ENCODE peak calls at places on chromosomes 7 and 10, in four cellular contexts. D, L, N and J are unnamed samples. For H3K4me1, the result is how much of the 10 kb centered on the place peaks cover.

GRCh38 chr7:33558961-33559710 is 346.2 kb upstream of the BMPER start:
- DNase-seq in N (no peak), L (no peak), D (no peak), J (no peak)

GRCh38 chr10:73639286-73639685 is 2.0 kb downstream of the MYOZ1 start:
- DNase-seq in D (no peak), L (no peak), N (no peak), J (no peak)

GRCh38 chr7:35906191-35906908 is 105.5 kb downstream of the SEPTIN7 start:
- DNase-seq in L (peak), D (peak), N (peak), J (peak)

GRCh38 chr10:96306516-96306915 is 2.3 kb downstream of the DNTT start:
- DNase-seq in D (no peak), L (no peak), N (no peak), J (no peak)

GRCh38 chr10:123870260-123870659 is 21.3 kb downstream of the CPXM2 start:
- DNase-seq in N (no peak), L (no peak), D (no peak), J (no peak)

GRCh38 chr10:12504176-12504575 is 154.8 kb downstream of the CAMK1D start:
- DNase-seq in N (no peak), L (no peak), D (no peak), J (no peak)

GRCh38 chr7:7732566-7733290 is 14.3 kb upstream of the RPA3 start:
- DNase-seq in D (peak), N (no peak), L (no peak), J (peak)

GRCh38 chr10:116080553-116080952 is 192.5 kb downstream of the GFRA1 start:
- DNase-seq in D (peak), N (no peak), L (no peak), J (no peak)

GRCh38 chr7:14305233-14305866 is 315.9 kb upstream of the ETV1 start:
- DNase-seq in N (no peak), L (no peak), D (no peak), J (no peak)

GRCh38 chr10:30467939-30468338 is 34.0 kb downstream of the MAP3K8 start:
- DNase-seq in L (no peak), D (no peak), N (no peak), J (no peak)

GRCh38 chr10:133274751-133275682 is 1.7 kb downstream of the ADAM8 start:
- DNase-seq in N (peak), L (peak), D (no peak), J (no peak)

GRCh38 chr7:69309601-69310000 is 288.7 kb upstream of the AUTS2 start:
- DNase-seq in N (no peak), L (no peak), D (no peak), J (no peak)

GRCh38 chr10:34134602-34135001 is 680.5 kb downstream of the PARD3 start:
- DNase-seq in D (no peak), N (no peak), L (no peak), J (no peak)

GRCh38 chr10:43202224-43202656 is 64.0 kb downstream of the CSGALNACT2 start:
- DNase-seq in N (no peak), L (peak), D (no peak), J (no peak)

GRCh38 chr10:28991326-28991725 is 297.5 kb upstream of the LYZL1 start:
- DNase-seq in D (peak), L (no peak), N (no peak), J (no peak)

GRCh38 chr10:100653957-100654834 is 91.2 kb upstream of the PAX2 start:
- DNase-seq in N (no peak), D (no peak), L (peak), J (no peak)

GRCh38 chr7:158406817-158407216 is 180.8 kb downstream of the PTPRN2 start:
- DNase-seq in D (no peak), L (no peak), N (no peak), J (no peak)

GRCh38 chr10:122734266-122734665 is 34.6 kb upstream of the C10orf120 start:
- DNase-seq in L (no peak), N (no peak), D (no peak), J (no peak)

GRCh38 chr7:116859323-116859722 is 3.1 kb upstream of the CAPZA2 start:
- DNase-seq in D (peak), L (no peak), N (no peak), J (peak)

GRCh38 chr10:89837173-89838001 is 136.0 kb downstream of the KIF20B start:
- DNase-seq in L (no peak), N (no peak), D (peak), J (peak)

GRCh38 chr10:31659665-31660064 is 269.0 kb downstream of the ARHGAP12 start:
- DNase-seq in D (no peak), N (no peak), L (no peak), J (no peak)

GRCh38 chr7:112423987-112424386 is 26.3 kb upstream of the IFRD1 start:
- DNase-seq in N (no peak), D (no peak), L (no peak), J (no peak)

GRCh38 chr7:46754135-46754730 is 827.7 kb downstream of the TNS3 start:
- DNase-seq in L (no peak), N (no peak), D (peak), J (peak)

GRCh38 chr7:138776156-138776833 is 21.5 kb upstream of the TMEM213 start:
- DNase-seq in N (no peak), L (no peak), D (no peak), J (no peak)

GRCh38 chr7:109890622-109891021 is 1200.3 kb upstream of the LRRN3 start:
- DNase-seq in L (no peak), D (no peak), N (no peak), J (peak)

GRCh38 chr7:1716263-1717094 is 46.4 kb downstream of the ELFN1 start:
- DNase-seq in D (peak), L (peak), N (no peak), J (no peak)
- TF ChIP-seq FOS in D (peak), L (no peak), N (no peak), J (no peak)

GRCh38 chr7:22909958-22910357 is 87.3 kb upstream of the TOMM7 start:
- DNase-seq in N (no peak), L (no peak), D (no peak), J (no peak)

GRCh38 chr7:22913116-22913515 is 90.5 kb upstream of the TOMM7 start:
- DNase-seq in N (no peak), D (no peak), L (no peak), J (no peak)

GRCh38 chr7:22907805-22908204 is 85.2 kb upstream of the TOMM7 start:
- DNase-seq in D (no peak), N (no peak), L (no peak), J (no peak)

DNA sequence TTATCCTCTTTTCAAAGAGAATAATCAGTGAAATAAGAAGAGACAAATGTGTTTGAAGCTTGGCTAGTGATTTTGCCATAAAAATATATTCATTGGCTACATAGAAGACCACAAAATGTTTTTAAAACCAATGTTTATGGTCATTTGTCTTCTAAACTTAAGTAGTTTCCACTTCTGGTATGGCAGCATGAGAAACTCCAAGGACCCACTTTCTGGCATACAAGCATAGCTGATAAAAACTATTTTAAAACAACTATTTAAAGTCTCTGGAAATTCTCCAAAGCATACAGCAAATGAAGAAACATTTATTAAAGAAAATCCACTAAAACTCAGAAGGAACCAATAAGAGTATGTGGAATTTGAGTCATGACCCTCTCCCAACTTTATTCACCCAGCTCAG is 89.2 kb upstream of the TOMM7 start:
- DNase-seq in L (no peak), D (peak), N (no peak), J (no peak)
- H3K4me1 ChIP-seq in L (under half), D (under half), N (under half), J (under half)

DNA sequence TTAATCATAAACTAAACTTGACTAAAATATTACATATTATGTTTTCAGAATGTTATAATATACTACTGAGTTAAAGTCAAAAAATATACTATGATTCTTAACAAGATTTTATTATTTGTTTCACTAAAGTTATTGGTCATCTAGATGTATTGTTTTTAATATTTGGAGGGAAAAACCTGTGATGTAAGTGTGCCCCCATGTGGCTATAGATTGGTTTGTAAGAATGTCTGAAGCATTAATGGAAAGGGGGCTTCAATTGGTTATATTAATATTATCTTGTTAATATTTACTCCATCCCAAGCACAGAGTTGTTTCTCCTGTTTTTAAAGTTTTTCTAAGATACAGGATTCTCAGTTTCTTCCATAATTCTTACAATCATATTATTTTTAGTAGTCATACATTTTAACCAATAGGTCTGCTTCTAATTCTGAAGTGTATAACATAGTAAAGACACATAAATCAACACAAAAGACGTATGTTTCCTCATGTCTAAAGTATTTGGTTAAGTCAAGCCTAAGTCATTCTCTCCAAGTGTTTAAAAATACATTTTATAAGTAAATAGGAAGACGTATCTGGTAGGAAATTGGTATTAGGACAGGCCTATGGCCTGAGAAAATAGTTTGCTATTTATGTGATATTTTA is 58.0 kb downstream of the GNAT3 start:
- DNase-seq in N (no peak), L (no peak), D (peak), J (peak)
- TF ChIP-seq FOS in N (no peak), L (no peak), D (no peak), J (no peak)

GRCh38 chr10:72275351-72276012 is 1.8 kb downstream of the DDIT4 start:
- DNase-seq in L (peak), D (peak), N (no peak), J (no peak)
- H3K4me1 ChIP-seq in L (under half), D (under half), N (under half), J (under half)

DNA sequence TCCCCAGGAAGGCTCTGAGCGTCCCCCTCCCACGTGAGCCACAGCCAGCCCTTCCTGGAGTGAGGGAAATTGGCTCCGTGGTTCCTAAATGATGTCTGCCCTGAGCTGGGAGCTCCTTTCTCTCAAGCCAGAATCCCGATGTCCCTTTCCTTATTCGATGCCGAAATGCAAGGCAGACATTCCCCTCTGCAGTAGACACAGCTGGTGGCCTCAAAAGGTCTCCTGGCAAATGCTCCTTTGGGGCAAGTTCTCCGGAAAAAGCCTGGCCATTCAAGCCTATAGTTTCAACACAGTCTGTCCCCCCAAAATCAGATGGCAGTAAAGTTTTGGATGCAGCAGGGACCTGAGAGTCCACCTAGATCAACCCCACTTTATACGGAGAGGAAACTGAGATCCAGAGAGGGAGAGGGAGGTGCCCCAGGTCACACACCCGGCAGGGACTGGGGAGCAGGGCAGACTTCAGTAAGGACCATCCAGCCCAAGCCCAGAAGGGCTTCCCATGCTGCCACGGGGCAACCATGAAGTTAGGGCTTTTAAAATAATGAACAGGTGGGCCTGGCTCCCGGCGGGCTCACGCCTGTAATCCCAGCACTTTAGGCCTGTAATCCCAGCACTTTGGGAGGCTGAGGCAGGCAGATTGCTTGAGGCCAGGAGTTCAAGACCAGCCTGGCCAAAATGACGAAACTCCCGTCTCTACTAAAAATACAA is 98.7 kb downstream of the HIP1 start:
- DNase-seq in D (no peak), N (no peak), L (no peak), J (no peak)
- TF ChIP-seq FOS in D (no peak), N (no peak), L (no peak), J (no peak)

DNA sequence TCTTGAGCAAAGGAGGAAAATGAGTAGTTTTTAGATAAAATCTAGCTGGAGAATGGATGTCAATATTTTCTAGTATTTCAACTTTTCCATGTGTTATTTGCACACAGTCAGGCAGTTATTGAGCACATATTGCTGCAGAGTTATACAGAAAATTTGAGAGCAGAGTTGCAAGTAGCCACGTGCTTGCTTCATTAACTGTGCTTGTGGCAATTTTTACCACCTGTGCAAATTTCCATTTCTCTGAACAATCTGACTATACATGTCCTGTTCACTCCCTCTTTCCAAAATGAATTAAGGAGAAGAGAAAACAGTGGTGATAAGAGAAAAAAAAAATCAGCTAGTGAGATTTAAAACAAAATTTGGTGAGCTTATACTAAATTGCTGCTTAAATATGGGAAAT is 178.5 kb downstream of the TAX1BP1 start:
- DNase-seq in D (no peak), N (no peak), L (no peak), J (no peak)
- H3K4me1 ChIP-seq in D (under half), N (under half), L (under half), J (under half)

GRCh38 chr10:88478256-88478655 is 104.9 kb downstream of the RNLS start:
- DNase-seq in D (no peak), L (no peak), N (no peak), J (no peak)

GRCh38 chr10:88477343-88478085 is 105.6 kb downstream of the RNLS start:
- DNase-seq in D (no peak), N (no peak), L (no peak), J (no peak)

GRCh38 chr10:88473989-88474883 is 108.9 kb downstream of the RNLS start:
- DNase-seq in N (no peak), L (no peak), D (no peak), J (no peak)

GRCh38 chr10:88472540-88472939 is 110.6 kb downstream of the RNLS start:
- DNase-seq in L (no peak), D (peak), N (no peak), J (no peak)

DNA sequence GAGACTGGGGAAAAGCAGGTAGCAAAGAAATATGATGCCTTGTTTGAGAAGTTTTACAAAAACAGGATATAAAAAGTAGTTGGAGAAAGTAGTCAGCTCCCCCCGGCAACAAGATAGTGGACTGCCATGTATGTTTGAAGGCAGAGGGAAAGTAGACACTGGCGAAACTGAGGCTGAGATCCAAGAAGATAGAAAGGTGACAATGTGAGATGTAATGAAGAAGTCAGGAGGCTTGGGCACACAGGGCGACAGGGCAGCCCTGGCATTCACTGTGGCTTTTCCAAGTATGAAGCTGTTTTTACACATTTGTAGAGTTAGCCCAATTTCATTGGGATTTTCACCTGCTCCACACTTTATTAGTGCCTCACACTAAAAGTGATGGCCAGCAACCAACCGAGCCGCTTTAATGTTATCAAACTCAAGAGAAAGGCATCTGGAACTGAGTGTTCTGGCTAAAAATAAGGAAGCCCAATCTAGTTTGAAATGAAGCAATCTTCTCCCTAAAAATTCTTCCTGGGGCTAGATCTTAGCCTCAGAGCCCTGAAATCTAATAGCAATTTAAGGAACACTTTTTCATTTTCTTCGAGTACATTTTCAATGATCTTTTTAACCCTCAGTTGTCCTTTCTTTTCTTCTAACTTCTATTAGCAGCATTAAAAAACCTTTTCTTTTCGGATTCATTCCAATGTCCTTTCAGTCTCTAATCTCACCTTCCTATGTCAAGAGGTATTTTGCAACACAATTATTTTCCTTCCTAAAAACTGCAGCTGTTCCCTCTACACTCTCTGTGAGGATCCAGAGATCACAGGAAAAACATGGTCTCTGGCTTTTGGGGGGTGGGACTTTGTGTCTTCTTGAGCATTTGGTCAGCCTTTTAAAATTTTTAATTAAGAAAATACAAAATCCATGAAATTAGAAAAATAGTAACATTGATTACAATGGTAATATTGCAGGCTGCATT is 108.0 kb downstream of the RNLS start:
- DNase-seq in D (no peak), L (no peak), N (no peak), J (no peak)
- TF ChIP-seq FOS in D (no peak), L (no peak), N (no peak), J (no peak)

GRCh38 chr7:2115739-2116065 is 117.0 kb downstream of the MAD1L1 start:
- DNase-seq in D (no peak), N (no peak), L (no peak), J (no peak)
- H3K4me1 ChIP-seq in D (under half), N (under half), L (under half), J (under half)